ENCODE peak calls at places on chromosomes 4 and X, in nine cellular contexts. One of them, this sample, is unnamed.

GRCh38 chr4:138188406-138189084 is 53.6 kb downstream of the SLC7A11 start:
- DNase-seq in nephron progenitor cell: no peak
- DNase-seq in natural killer cell: no peak
- DNase-seq in GM12864: no peak
- DNase-seq in mesothelial cell of epicardium: no peak
- DNase-seq in GM12865: no peak
- DNase-seq in adrenal gland: no peak
- DNase-seq in heart left ventricle: no peak
- DNase-seq in thoracic aorta: no peak
- DNase-seq in this sample: no peak

GRCh38 chr4:61202100-61202637 is 2.0 kb downstream of the ADGRL3 start:
- DNase-seq in natural killer cell: no peak
- DNase-seq in nephron progenitor cell: peak; percentile 47
- DNase-seq in GM12865: no peak
- DNase-seq in GM12864: no peak
- DNase-seq in adrenal gland: no peak
- DNase-seq in heart left ventricle: peak; percentile 33
- DNase-seq in thoracic aorta: no peak
- DNase-seq in mesothelial cell of epicardium: peak; percentile 22
- DNase-seq in this sample: no peak

GRCh38 chr4:25107827-25108516 is 52.3 kb downstream of the SEPSECS start:
- DNase-seq in natural killer cell: no peak
- DNase-seq in adrenal gland: no peak
- DNase-seq in mesothelial cell of epicardium: no peak
- DNase-seq in nephron progenitor cell: no peak
- DNase-seq in GM12864: no peak
- DNase-seq in thoracic aorta: no peak
- DNase-seq in heart left ventricle: peak; percentile 70
- DNase-seq in GM12865: no peak
- DNase-seq in this sample: no peak

GRCh38 chr4:94669672-94670664 is 87.8 kb upstream of the BMPR1B start:
- DNase-seq in mesothelial cell of epicardium: no peak
- DNase-seq in GM12864: no peak
- DNase-seq in heart left ventricle: no peak
- DNase-seq in natural killer cell: no peak
- DNase-seq in adrenal gland: no peak
- DNase-seq in thoracic aorta: no peak
- DNase-seq in GM12865: no peak
- DNase-seq in nephron progenitor cell: no peak
- DNase-seq in this sample: no peak

GRCh38 chr4:73006286-73006990 is 63.1 kb downstream of the COX18 start:
- DNase-seq in heart left ventricle: no peak
- DNase-seq in adrenal gland: no peak
- DNase-seq in nephron progenitor cell: no peak
- DNase-seq in natural killer cell: no peak
- DNase-seq in GM12865: peak; percentile 37
- DNase-seq in mesothelial cell of epicardium: no peak
- DNase-seq in GM12864: peak; percentile 15
- DNase-seq in thoracic aorta: no peak
- DNase-seq in this sample: no peak

GRCh38 chrX:153865321-153865580 is 20.7 kb downstream of the L1CAM start:
- DNase-seq in nephron progenitor cell: no peak
- DNase-seq in mesothelial cell of epicardium: no peak
- DNase-seq in heart left ventricle: no peak
- DNase-seq in natural killer cell: no peak
- DNase-seq in GM12865: no peak
- DNase-seq in thoracic aorta: no peak
- DNase-seq in GM12864: no peak
- DNase-seq in adrenal gland: no peak
- DNase-seq in this sample: no peak

GRCh38 chrX:9561199-9561598 is 96.3 kb downstream of the TBL1X start:
- DNase-seq in heart left ventricle: no peak
- DNase-seq in GM12865: no peak
- DNase-seq in thoracic aorta: no peak
- DNase-seq in GM12864: no peak
- DNase-seq in mesothelial cell of epicardium: no peak
- DNase-seq in natural killer cell: no peak
- DNase-seq in nephron progenitor cell: no peak
- DNase-seq in adrenal gland: no peak
- DNase-seq in this sample: no peak

GRCh38 chrX:40644821-40645358 is 2.5 kb downstream of the CXorf38 start:
- DNase-seq in natural killer cell: peak; percentile 41
- DNase-seq in GM12864: no peak
- DNase-seq in thoracic aorta: peak; percentile 4
- DNase-seq in heart left ventricle: peak; percentile 62
- DNase-seq in adrenal gland: peak; percentile 84
- DNase-seq in GM12865: peak; percentile 64
- DNase-seq in nephron progenitor cell: no peak
- DNase-seq in mesothelial cell of epicardium: no peak
- DNase-seq in this sample: peak; percentile 26

GRCh38 chr4:102416765-102417164 is 71.5 kb upstream of the SLC39A8 start:
- DNase-seq in thoracic aorta: no peak
- DNase-seq in GM12865: no peak
- DNase-seq in heart left ventricle: no peak
- DNase-seq in mesothelial cell of epicardium: no peak
- DNase-seq in nephron progenitor cell: no peak
- DNase-seq in adrenal gland: no peak
- DNase-seq in GM12864: no peak
- DNase-seq in natural killer cell: no peak
- DNase-seq in this sample: no peak

GRCh38 chr4:3267576-3268394 is 18.8 kb downstream of the MSANTD1 start:
- DNase-seq in adrenal gland: no peak
- DNase-seq in GM12865: no peak
- DNase-seq in heart left ventricle: no peak
- DNase-seq in mesothelial cell of epicardium: no peak
- DNase-seq in thoracic aorta: no peak
- DNase-seq in GM12864: no peak
- DNase-seq in natural killer cell: no peak
- DNase-seq in nephron progenitor cell: no peak
- DNase-seq in this sample: no peak

DNA sequence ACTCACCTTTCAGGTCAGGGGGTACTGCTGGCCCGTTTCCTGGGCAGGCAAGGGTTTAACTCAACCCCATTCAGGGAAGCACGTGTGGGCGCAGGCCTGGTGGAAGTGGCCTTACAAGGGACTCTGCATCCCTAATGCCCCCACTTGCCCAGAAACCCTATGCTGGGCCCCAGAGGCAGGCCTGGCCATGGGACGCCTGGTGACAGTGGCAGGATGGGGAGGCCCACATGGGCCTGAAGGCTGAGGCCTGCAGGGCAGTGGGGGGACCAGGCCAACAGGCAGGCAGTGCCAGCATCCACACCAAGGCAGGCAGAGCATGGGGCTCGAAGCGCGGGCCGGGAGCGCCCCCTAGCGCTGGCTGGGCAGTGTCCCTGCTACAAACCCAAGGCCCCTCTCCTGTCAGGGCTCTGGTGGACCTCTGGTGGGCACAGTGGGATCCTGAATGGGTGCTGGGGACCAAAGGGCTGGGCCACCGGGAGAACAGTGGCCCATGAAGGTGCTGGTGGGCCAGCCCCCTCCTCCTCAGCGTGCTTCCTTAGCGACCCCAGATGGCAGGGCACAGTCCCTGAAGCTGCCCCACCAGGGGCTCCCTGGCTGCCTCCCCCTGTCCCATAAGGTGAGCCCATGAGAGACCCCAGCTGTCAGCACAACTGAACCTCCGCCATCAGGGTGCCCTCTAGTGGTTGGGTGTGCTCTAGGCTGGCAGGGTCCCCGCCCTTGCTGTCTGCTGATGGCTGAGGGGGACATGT is 16.8 kb downstream of the FGFR3 start:
- DNase-seq in GM12864: no peak
- DNase-seq in nephron progenitor cell: peak; percentile 89
- DNase-seq in natural killer cell: peak; percentile 54
- DNase-seq in thoracic aorta: no peak
- DNase-seq in heart left ventricle: peak; percentile 66
- DNase-seq in mesothelial cell of epicardium: peak; percentile 60
- DNase-seq in adrenal gland: peak; percentile 78
- DNase-seq in GM12865: peak; percentile 73
- DNase-seq in this sample: peak; percentile 70
- TF ChIP-seq CTCF in GM12864: peak; percentile 93
- TF ChIP-seq CTCF in nephron progenitor cell: peak; percentile 95
- TF ChIP-seq CTCF in natural killer cell: peak; percentile 64
- TF ChIP-seq CTCF in thoracic aorta: peak; percentile 57
- TF ChIP-seq CTCF in heart left ventricle: peak; percentile 85
- TF ChIP-seq CTCF in mesothelial cell of epicardium: peak; percentile 82
- TF ChIP-seq CTCF in adrenal gland: peak; percentile 82
- TF ChIP-seq CTCF in GM12865: peak; percentile 92
- TF ChIP-seq CTCF in this sample: no peak

GRCh38 chr4:117447925-117448324 is 362.5 kb upstream of the TRAM1L1 start:
- DNase-seq in nephron progenitor cell: no peak
- DNase-seq in natural killer cell: no peak
- DNase-seq in heart left ventricle: no peak
- DNase-seq in mesothelial cell of epicardium: no peak
- DNase-seq in adrenal gland: no peak
- DNase-seq in GM12864: no peak
- DNase-seq in thoracic aorta: no peak
- DNase-seq in GM12865: peak; percentile 48
- DNase-seq in this sample: no peak
- TF ChIP-seq CTCF in nephron progenitor cell: no peak
- TF ChIP-seq CTCF in natural killer cell: no peak
- TF ChIP-seq CTCF in heart left ventricle: no peak
- TF ChIP-seq CTCF in mesothelial cell of epicardium: no peak
- TF ChIP-seq CTCF in adrenal gland: no peak
- TF ChIP-seq CTCF in GM12864: peak; percentile 63
- TF ChIP-seq CTCF in thoracic aorta: no peak
- TF ChIP-seq CTCF in GM12865: peak; percentile 48
- TF ChIP-seq CTCF in this sample: no peak

GRCh38 chr4:10639100-10639499 is 45.5 kb downstream of the CLNK start:
- DNase-seq in adrenal gland: no peak
- DNase-seq in GM12865: no peak
- DNase-seq in mesothelial cell of epicardium: no peak
- DNase-seq in nephron progenitor cell: no peak
- DNase-seq in heart left ventricle: no peak
- DNase-seq in GM12864: no peak
- DNase-seq in thoracic aorta: no peak
- DNase-seq in natural killer cell: no peak
- DNase-seq in this sample: no peak

GRCh38 chr4:10647811-10648210 is 36.8 kb downstream of the CLNK start:
- DNase-seq in nephron progenitor cell: no peak
- DNase-seq in natural killer cell: no peak
- DNase-seq in mesothelial cell of epicardium: no peak
- DNase-seq in adrenal gland: no peak
- DNase-seq in GM12865: no peak
- DNase-seq in heart left ventricle: no peak
- DNase-seq in thoracic aorta: no peak
- DNase-seq in GM12864: no peak
- DNase-seq in this sample: no peak

GRCh38 chr4:10639664-10640063 is 44.9 kb downstream of the CLNK start:
- DNase-seq in GM12865: no peak
- DNase-seq in mesothelial cell of epicardium: no peak
- DNase-seq in natural killer cell: no peak
- DNase-seq in nephron progenitor cell: no peak
- DNase-seq in heart left ventricle: no peak
- DNase-seq in GM12864: no peak
- DNase-seq in thoracic aorta: no peak
- DNase-seq in adrenal gland: no peak
- DNase-seq in this sample: no peak

GRCh38 chr4:10640535-10641159 is 43.9 kb downstream of the CLNK start:
- DNase-seq in mesothelial cell of epicardium: no peak
- DNase-seq in thoracic aorta: no peak
- DNase-seq in GM12864: no peak
- DNase-seq in nephron progenitor cell: no peak
- DNase-seq in GM12865: peak; percentile 11
- DNase-seq in natural killer cell: no peak
- DNase-seq in adrenal gland: no peak
- DNase-seq in heart left ventricle: peak; percentile 30
- DNase-seq in this sample: no peak

DNA sequence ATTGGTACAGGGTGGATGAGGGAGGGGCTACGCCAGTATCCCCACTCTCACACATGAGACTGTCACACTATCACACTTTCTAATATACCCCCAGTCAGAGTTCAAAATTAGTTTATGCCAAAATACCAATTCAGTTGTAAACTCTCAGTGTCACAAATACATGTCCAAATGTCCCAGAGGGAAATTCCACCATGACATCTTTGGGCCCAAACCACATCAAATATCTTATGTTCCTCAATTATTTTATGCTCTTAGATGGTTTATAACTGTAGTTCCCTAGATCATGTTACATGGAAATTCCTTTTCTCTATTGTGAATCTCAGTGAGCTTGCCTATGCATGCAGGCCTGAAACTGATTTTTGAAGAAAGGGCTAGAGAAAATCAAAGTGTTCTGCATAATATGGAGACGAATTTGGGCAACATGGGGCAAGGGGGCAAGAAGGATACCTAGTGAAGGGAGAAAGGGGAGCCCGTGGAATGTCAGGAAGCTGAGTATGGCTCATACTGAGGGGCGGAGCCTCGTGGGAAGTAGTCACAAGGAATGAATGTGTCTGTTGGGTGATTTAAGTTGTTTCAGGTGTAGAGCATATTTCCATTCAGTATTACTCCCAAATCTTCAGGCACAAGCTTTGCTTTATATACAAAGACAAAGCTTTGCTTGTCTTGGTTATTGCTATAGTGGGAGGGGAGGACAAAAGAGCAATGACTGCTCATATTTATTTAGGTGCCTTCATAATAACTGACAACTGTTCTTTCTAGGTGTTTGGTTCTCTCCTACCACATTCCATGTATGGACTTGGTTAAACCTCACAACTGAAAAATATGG is 40.8 kb downstream of the CLNK start:
- DNase-seq in mesothelial cell of epicardium: no peak
- DNase-seq in nephron progenitor cell: no peak
- DNase-seq in GM12864: no peak
- DNase-seq in adrenal gland: no peak
- DNase-seq in natural killer cell: no peak
- DNase-seq in GM12865: no peak
- DNase-seq in thoracic aorta: no peak
- DNase-seq in heart left ventricle: no peak
- DNase-seq in this sample: no peak
- TF ChIP-seq CTCF in mesothelial cell of epicardium: no peak
- TF ChIP-seq CTCF in nephron progenitor cell: no peak
- TF ChIP-seq CTCF in GM12864: no peak
- TF ChIP-seq CTCF in adrenal gland: no peak
- TF ChIP-seq CTCF in natural killer cell: no peak
- TF ChIP-seq CTCF in GM12865: no peak
- TF ChIP-seq CTCF in thoracic aorta: no peak
- TF ChIP-seq CTCF in heart left ventricle: no peak
- TF ChIP-seq CTCF in this sample: no peak

DNA sequence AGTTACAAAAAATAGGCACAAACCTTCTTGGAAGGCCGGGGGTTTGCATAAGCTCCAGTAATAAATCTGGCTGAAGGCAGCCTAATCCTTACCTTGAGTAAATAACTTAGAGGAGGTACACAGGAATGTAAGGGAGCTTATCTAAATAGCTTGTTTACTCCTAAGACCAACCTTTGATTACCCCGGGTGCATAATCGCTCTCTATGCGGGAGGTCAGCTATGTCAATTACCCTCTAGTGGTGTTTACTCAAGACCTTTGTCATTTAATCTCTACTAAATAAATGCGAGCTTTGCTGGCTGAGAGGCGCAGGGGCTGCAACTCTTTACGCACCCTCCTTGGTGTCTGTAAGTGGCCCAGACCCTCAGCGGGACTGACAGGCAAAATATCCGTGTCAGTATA is 50.2 kb upstream of the MAP9 start:
- DNase-seq in heart left ventricle: no peak
- DNase-seq in GM12865: no peak
- DNase-seq in mesothelial cell of epicardium: no peak
- DNase-seq in thoracic aorta: no peak
- DNase-seq in adrenal gland: no peak
- DNase-seq in GM12864: no peak
- DNase-seq in natural killer cell: no peak
- DNase-seq in nephron progenitor cell: no peak
- DNase-seq in this sample: no peak
- TF ChIP-seq CTCF in heart left ventricle: no peak
- TF ChIP-seq CTCF in GM12865: no peak
- TF ChIP-seq CTCF in mesothelial cell of epicardium: no peak
- TF ChIP-seq CTCF in thoracic aorta: no peak
- TF ChIP-seq CTCF in adrenal gland: no peak
- TF ChIP-seq CTCF in GM12864: no peak
- TF ChIP-seq CTCF in natural killer cell: no peak
- TF ChIP-seq CTCF in nephron progenitor cell: no peak
- TF ChIP-seq CTCF in this sample: no peak